ENCODE peak calls at places on chromosome 1, in six cellular contexts. One of them, this sample, is unnamed.

GRCh38 chr1:36924282-36924791 is 110.0 kb downstream of the GRIK3 start:
- DNase-seq in neuronal stem cell: peak
- DNase-seq in M059J: peak
- DNase-seq in fibroblast of lung: peak
- DNase-seq in AG08396: peak
- DNase-seq in HuH-7: peak
- DNase-seq in this sample: peak

GRCh38 chr1:204873176-204873575 is 2.5 kb downstream of the NFASC start:
- DNase-seq in M059J: no peak
- DNase-seq in HuH-7: no peak
- DNase-seq in fibroblast of lung: no peak
- DNase-seq in AG08396: no peak
- DNase-seq in neuronal stem cell: no peak
- DNase-seq in this sample: no peak

GRCh38 chr1:40039245-40039756 is 1.2 kb upstream of the CAP1 start:
- DNase-seq in neuronal stem cell: peak
- DNase-seq in fibroblast of lung: no peak
- DNase-seq in AG08396: no peak
- DNase-seq in M059J: peak
- DNase-seq in HuH-7: peak
- DNase-seq in this sample: no peak

GRCh38 chr1:214957330-214958137 is 125.0 kb upstream of the KCNK2 start:
- DNase-seq in HuH-7: no peak
- DNase-seq in neuronal stem cell: no peak
- DNase-seq in M059J: peak
- DNase-seq in fibroblast of lung: peak
- DNase-seq in AG08396: peak
- DNase-seq in this sample: no peak

GRCh38 chr1:22024485-22025367 is 23.3 kb downstream of the CELA3A start:
- DNase-seq in HuH-7: peak
- DNase-seq in fibroblast of lung: peak
- DNase-seq in M059J: peak
- DNase-seq in AG08396: peak
- DNase-seq in neuronal stem cell: no peak
- DNase-seq in this sample: peak

GRCh38 chr1:208089971-208090755 is 154.0 kb downstream of the PLXNA2 start:
- DNase-seq in AG08396: peak
- DNase-seq in M059J: peak
- DNase-seq in neuronal stem cell: no peak
- DNase-seq in fibroblast of lung: peak
- DNase-seq in HuH-7: no peak
- DNase-seq in this sample: no peak

GRCh38 chr1:226063362-226064167 is 1.0 kb downstream of the H3-3A start:
- DNase-seq in AG08396: peak
- DNase-seq in fibroblast of lung: peak
- DNase-seq in M059J: peak
- DNase-seq in neuronal stem cell: peak
- DNase-seq in HuH-7: no peak
- DNase-seq in this sample: peak

GRCh38 chr1:33302325-33302724 is 18.6 kb downstream of the A3GALT2 start:
- DNase-seq in neuronal stem cell: no peak
- DNase-seq in HuH-7: no peak
- DNase-seq in AG08396: no peak
- DNase-seq in M059J: no peak
- DNase-seq in fibroblast of lung: no peak
- DNase-seq in this sample: no peak

GRCh38 chr1:59926381-59927243 is at the start of gene CYP2J2:
- DNase-seq in M059J: peak
- DNase-seq in neuronal stem cell: peak
- DNase-seq in fibroblast of lung: peak
- DNase-seq in HuH-7: peak
- DNase-seq in AG08396: peak
- DNase-seq in this sample: no peak

GRCh38 chr1:235902638-235903542 is 36.2 kb upstream of the LYST start:
- DNase-seq in AG08396: peak
- DNase-seq in HuH-7: no peak
- DNase-seq in fibroblast of lung: peak
- DNase-seq in neuronal stem cell: no peak
- DNase-seq in M059J: peak
- DNase-seq in this sample: no peak

GRCh38 chr1:14365226-14365994 is 233.1 kb upstream of the KAZN start:
- DNase-seq in fibroblast of lung: no peak
- DNase-seq in neuronal stem cell: no peak
- DNase-seq in HuH-7: no peak
- DNase-seq in AG08396: no peak
- DNase-seq in M059J: no peak
- DNase-seq in this sample: no peak

GRCh38 chr1:93461236-93461635 is 13.3 kb downstream of the FNBP1L start:
- DNase-seq in M059J: no peak
- DNase-seq in neuronal stem cell: no peak
- DNase-seq in fibroblast of lung: no peak
- DNase-seq in HuH-7: no peak
- DNase-seq in AG08396: no peak
- DNase-seq in this sample: peak

GRCh38 chr1:162023547-162024501 is at the start of gene OLFML2B:
- DNase-seq in HuH-7: peak
- DNase-seq in M059J: peak
- DNase-seq in AG08396: peak
- DNase-seq in neuronal stem cell: peak
- DNase-seq in fibroblast of lung: peak
- DNase-seq in this sample: peak

GRCh38 chr1:183349201-183349711 is 68.9 kb downstream of the NMNAT2 start:
- DNase-seq in neuronal stem cell: no peak
- DNase-seq in HuH-7: no peak
- DNase-seq in fibroblast of lung: peak
- DNase-seq in M059J: peak
- DNase-seq in AG08396: peak
- DNase-seq in this sample: no peak

GRCh38 chr1:168112673-168113305 is 23.9 kb downstream of the GPR161 start:
- DNase-seq in fibroblast of lung: peak
- DNase-seq in neuronal stem cell: no peak
- DNase-seq in HuH-7: no peak
- DNase-seq in M059J: peak
- DNase-seq in AG08396: peak
- DNase-seq in this sample: no peak